ENCODE peak calls at places on chromosomes 3 and 15, in six cellular contexts. One of them, this sample, is unnamed. For H3K4me1, the result is how much of the 10 kb centered on the place peaks cover.

GRCh38 chr3:170961616-170962400 is 53.4 kb upstream of the EIF5A2 start:
- DNase-seq in breast epithelium: no peak
- DNase-seq in adrenal gland: no peak
- DNase-seq in lung: no peak
- DNase-seq in heart right ventricle: no peak
- DNase-seq in esophagus squamous epithelium: no peak
- DNase-seq in this sample: no peak

GRCh38 chr15:35737521-35737920 is 191.6 kb upstream of the DPH6 start:
- DNase-seq in breast epithelium: no peak
- DNase-seq in adrenal gland: no peak
- DNase-seq in lung: no peak
- DNase-seq in heart right ventricle: no peak
- DNase-seq in esophagus squamous epithelium: no peak
- DNase-seq in this sample: no peak

GRCh38 chr3:10320320-10320677 is 613 bp downstream of the SEC13 start:
- DNase-seq in breast epithelium: no peak
- DNase-seq in adrenal gland: no peak
- DNase-seq in lung: no peak
- DNase-seq in heart right ventricle: no peak
- DNase-seq in esophagus squamous epithelium: no peak
- DNase-seq in this sample: no peak

GRCh38 chr15:65460948-65461347 is 38.2 kb upstream of the IGDCC4 start:
- DNase-seq in breast epithelium: no peak
- DNase-seq in adrenal gland: no peak
- DNase-seq in lung: no peak
- DNase-seq in heart right ventricle: no peak
- DNase-seq in esophagus squamous epithelium: no peak
- DNase-seq in this sample: no peak

GRCh38 chr15:26191216-26191615 is 328.1 kb upstream of the ATP10A start:
- DNase-seq in breast epithelium: no peak
- DNase-seq in adrenal gland: no peak
- DNase-seq in lung: no peak
- DNase-seq in heart right ventricle: no peak
- DNase-seq in esophagus squamous epithelium: no peak
- DNase-seq in this sample: no peak

GRCh38 chr3:66362541-66362941 is 138.3 kb downstream of the LRIG1 start:
- DNase-seq in breast epithelium: no peak
- DNase-seq in adrenal gland: no peak
- DNase-seq in lung: no peak
- DNase-seq in heart right ventricle: no peak
- DNase-seq in esophagus squamous epithelium: no peak
- DNase-seq in this sample: no peak

GRCh38 chr3:83514130-83514914 is 1444.5 kb upstream of the CADM2 start:
- DNase-seq in breast epithelium: no peak
- DNase-seq in adrenal gland: no peak
- DNase-seq in lung: no peak
- DNase-seq in heart right ventricle: no peak
- DNase-seq in esophagus squamous epithelium: no peak
- DNase-seq in this sample: no peak

GRCh38 chr15:23081271-23081670 is 41.9 kb upstream of the TUBGCP5 start:
- DNase-seq in breast epithelium: no peak
- DNase-seq in adrenal gland: no peak
- DNase-seq in lung: no peak
- DNase-seq in heart right ventricle: no peak
- DNase-seq in esophagus squamous epithelium: no peak
- DNase-seq in this sample: no peak

GRCh38 chr3:190024912-190025311 is 95.8 kb downstream of the P3H2 start:
- DNase-seq in breast epithelium: no peak
- DNase-seq in adrenal gland: no peak
- DNase-seq in lung: no peak
- DNase-seq in heart right ventricle: no peak
- DNase-seq in esophagus squamous epithelium: no peak
- DNase-seq in this sample: no peak

GRCh38 chr3:170690133-170690981 is 104.5 kb upstream of the SLC7A14 start:
- DNase-seq in breast epithelium: peak
- DNase-seq in adrenal gland: peak
- DNase-seq in lung: peak
- DNase-seq in heart right ventricle: peak
- DNase-seq in esophagus squamous epithelium: no peak
- DNase-seq in this sample: peak

GRCh38 chr15:63439536-63440264 is 58.1 kb upstream of the CA12 start:
- DNase-seq in breast epithelium: no peak
- DNase-seq in adrenal gland: peak
- DNase-seq in lung: no peak
- DNase-seq in heart right ventricle: no peak
- DNase-seq in esophagus squamous epithelium: no peak
- DNase-seq in this sample: no peak

GRCh38 chr15:74305687-74306086 is 61.8 kb downstream of the CYP11A1 start:
- DNase-seq in breast epithelium: no peak
- DNase-seq in adrenal gland: no peak
- DNase-seq in lung: no peak
- DNase-seq in heart right ventricle: no peak
- DNase-seq in esophagus squamous epithelium: no peak
- DNase-seq in this sample: no peak

GRCh38 chr3:37652851-37653250 is 208.8 kb upstream of the CTDSPL start:
- DNase-seq in breast epithelium: no peak
- DNase-seq in adrenal gland: no peak
- DNase-seq in lung: no peak
- DNase-seq in heart right ventricle: peak
- DNase-seq in esophagus squamous epithelium: no peak
- DNase-seq in this sample: no peak

GRCh38 chr15:45224596-45225217 is 27.3 kb upstream of the SLC28A2 start:
- DNase-seq in breast epithelium: no peak
- DNase-seq in adrenal gland: no peak
- DNase-seq in lung: no peak
- DNase-seq in heart right ventricle: no peak
- DNase-seq in esophagus squamous epithelium: no peak
- DNase-seq in this sample: no peak

GRCh38 chr15:31175484-31175883 is 74.0 kb upstream of the TRPM1 start:
- DNase-seq in breast epithelium: no peak
- DNase-seq in adrenal gland: no peak
- DNase-seq in lung: no peak
- DNase-seq in heart right ventricle: no peak
- DNase-seq in esophagus squamous epithelium: no peak
- DNase-seq in this sample: no peak

DNA sequence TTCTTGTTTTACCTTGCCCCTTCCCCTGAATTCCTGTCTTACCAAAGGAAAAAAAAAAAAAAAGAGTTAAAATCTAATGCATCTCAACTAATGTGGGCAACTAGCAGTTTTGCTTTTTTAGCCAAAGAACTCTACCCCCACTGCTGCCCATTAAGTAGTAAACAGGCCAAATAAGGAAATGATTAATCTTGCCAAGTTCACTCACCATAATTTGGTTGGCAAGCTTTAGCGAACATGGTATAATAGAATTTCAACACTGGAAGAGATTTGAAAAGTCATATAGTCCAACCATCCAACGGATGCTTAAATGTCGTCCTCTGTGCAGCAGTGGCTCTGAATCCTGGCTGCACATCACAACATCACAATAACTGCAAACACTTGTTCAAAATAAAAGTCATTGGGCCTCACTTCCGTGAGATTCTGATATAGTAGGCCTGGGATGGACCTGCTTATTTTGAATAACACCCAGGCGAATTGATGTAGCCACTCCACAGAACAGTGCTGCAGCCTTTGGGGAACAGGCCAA is 142.0 kb upstream of the UBE2E1 start:
- DNase-seq in breast epithelium: no peak
- DNase-seq in adrenal gland: no peak
- DNase-seq in lung: no peak
- DNase-seq in heart right ventricle: no peak
- DNase-seq in esophagus squamous epithelium: no peak
- DNase-seq in this sample: no peak
- H3K4me1 ChIP-seq in breast epithelium: under half
- H3K4me1 ChIP-seq in adrenal gland: under half
- H3K4me1 ChIP-seq in lung: under half
- H3K4me1 ChIP-seq in heart right ventricle: under half
- H3K4me1 ChIP-seq in esophagus squamous epithelium: under half
- H3K4me1 ChIP-seq in this sample: under half

DNA sequence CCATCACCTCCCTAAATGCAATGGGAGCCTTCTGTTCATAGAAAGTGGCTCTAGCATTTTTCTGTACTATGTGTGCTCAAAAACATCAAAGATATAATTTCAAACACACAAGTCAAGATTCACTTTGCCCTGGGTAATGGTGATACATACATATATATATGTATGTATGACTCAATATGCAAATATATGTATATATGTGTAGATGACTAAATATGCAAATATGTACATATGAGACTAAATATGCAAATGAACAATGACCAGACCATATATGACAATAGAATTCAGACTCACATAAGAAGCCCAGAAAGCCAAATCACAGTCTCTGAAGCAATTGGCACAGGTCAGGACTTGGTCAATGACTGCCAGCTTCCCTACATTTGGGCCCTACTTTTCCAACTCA is 36.9 kb upstream of the SNRK start:
- DNase-seq in breast epithelium: no peak
- DNase-seq in adrenal gland: no peak
- DNase-seq in lung: no peak
- DNase-seq in heart right ventricle: no peak
- DNase-seq in esophagus squamous epithelium: no peak
- DNase-seq in this sample: no peak
- TF ChIP-seq CTCF in breast epithelium: no peak
- TF ChIP-seq CTCF in adrenal gland: no peak
- TF ChIP-seq CTCF in lung: no peak
- TF ChIP-seq CTCF in heart right ventricle: no peak
- TF ChIP-seq CTCF in esophagus squamous epithelium: no peak
- TF ChIP-seq CTCF in this sample: no peak

GRCh38 chr15:78071378-78071777 is 6.1 kb downstream of the TBC1D2B start:
- DNase-seq in breast epithelium: no peak
- DNase-seq in adrenal gland: no peak
- DNase-seq in lung: no peak
- DNase-seq in heart right ventricle: no peak
- DNase-seq in esophagus squamous epithelium: no peak
- DNase-seq in this sample: no peak

GRCh38 chr15:78069630-78070029 is 7.9 kb downstream of the TBC1D2B start:
- DNase-seq in breast epithelium: no peak
- DNase-seq in adrenal gland: no peak
- DNase-seq in lung: no peak
- DNase-seq in heart right ventricle: no peak
- DNase-seq in esophagus squamous epithelium: no peak
- DNase-seq in this sample: no peak

GRCh38 chr15:78070049-78070698 is 7.3 kb downstream of the TBC1D2B start:
- DNase-seq in breast epithelium: no peak
- DNase-seq in adrenal gland: no peak
- DNase-seq in lung: no peak
- DNase-seq in heart right ventricle: no peak
- DNase-seq in esophagus squamous epithelium: no peak
- DNase-seq in this sample: no peak

GRCh38 chr15:78067328-78068241 is 9.9 kb downstream of the TBC1D2B start:
- DNase-seq in breast epithelium: no peak
- DNase-seq in adrenal gland: peak
- DNase-seq in lung: no peak
- DNase-seq in heart right ventricle: no peak
- DNase-seq in esophagus squamous epithelium: no peak
- DNase-seq in this sample: no peak

GRCh38 chr15:78069052-78069414 is 8.5 kb downstream of the TBC1D2B start:
- DNase-seq in breast epithelium: no peak
- DNase-seq in adrenal gland: no peak
- DNase-seq in lung: no peak
- DNase-seq in heart right ventricle: no peak
- DNase-seq in esophagus squamous epithelium: no peak
- DNase-seq in this sample: no peak
- H3K4me1 ChIP-seq in breast epithelium: under half
- H3K4me1 ChIP-seq in adrenal gland: half or more
- H3K4me1 ChIP-seq in lung: under half
- H3K4me1 ChIP-seq in heart right ventricle: half or more
- H3K4me1 ChIP-seq in esophagus squamous epithelium: half or more
- H3K4me1 ChIP-seq in this sample: half or more

DNA sequence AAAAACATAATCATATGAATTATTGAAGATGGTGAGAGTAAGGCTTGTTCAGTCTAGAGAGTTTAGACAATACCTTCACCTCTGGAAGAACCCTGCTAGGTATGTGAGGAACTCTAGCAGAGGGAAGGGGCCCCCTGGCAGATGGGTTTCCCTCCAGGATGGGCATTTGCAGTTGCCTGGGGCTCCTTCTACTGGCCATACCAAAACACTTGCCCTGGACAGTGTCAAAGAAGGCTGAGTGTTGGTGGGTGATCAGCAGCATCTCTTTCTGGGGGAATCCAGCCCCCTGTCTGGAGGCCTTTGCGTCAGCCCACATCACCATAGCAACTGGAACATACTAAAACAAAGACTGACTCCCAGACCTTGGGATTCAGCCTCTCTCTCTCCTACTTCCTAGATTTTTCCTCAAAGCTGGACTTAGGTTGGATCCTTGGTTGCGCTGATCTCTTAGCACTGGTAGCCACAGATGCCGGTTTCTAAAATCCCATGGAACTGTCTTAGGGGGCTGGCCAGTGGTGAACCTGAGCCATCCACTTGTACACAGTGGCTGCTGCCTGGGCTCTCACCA is 8.2 kb downstream of the CEMIP start:
- DNase-seq in breast epithelium: no peak
- DNase-seq in adrenal gland: no peak
- DNase-seq in lung: no peak
- DNase-seq in heart right ventricle: no peak
- DNase-seq in esophagus squamous epithelium: no peak
- DNase-seq in this sample: no peak
- TF ChIP-seq CTCF in breast epithelium: no peak
- TF ChIP-seq CTCF in adrenal gland: no peak
- TF ChIP-seq CTCF in lung: no peak
- TF ChIP-seq CTCF in heart right ventricle: no peak
- TF ChIP-seq CTCF in esophagus squamous epithelium: no peak
- TF ChIP-seq CTCF in this sample: no peak

GRCh38 chr3:55364426-55364825 is 122.7 kb downstream of the WNT5A start:
- DNase-seq in breast epithelium: no peak
- DNase-seq in adrenal gland: no peak
- DNase-seq in lung: no peak
- DNase-seq in heart right ventricle: no peak
- DNase-seq in esophagus squamous epithelium: no peak
- DNase-seq in this sample: no peak
- H3K4me1 ChIP-seq in breast epithelium: under half
- H3K4me1 ChIP-seq in adrenal gland: under half
- H3K4me1 ChIP-seq in lung: under half
- H3K4me1 ChIP-seq in heart right ventricle: under half
- H3K4me1 ChIP-seq in esophagus squamous epithelium: under half
- H3K4me1 ChIP-seq in this sample: under half

This sample was measured in ovary.